ENCODE peak calls at places on chromosomes 12 and 14, in four cellular contexts. G is esophagus muscularis mucosa, N is HFF-Myc, D is lung. Q is an unnamed sample.

GRCh38 chr12:3537916-3538690 is 47.1 kb downstream of the PRMT8 start:
- DNase-seq in G (peak), N (no peak), D (no peak), Q (peak)

GRCh38 chr12:29562167-29562776 is 64.8 kb upstream of the OVCH1 start:
- DNase-seq in G (no peak), N (peak), D (no peak), Q (no peak)

GRCh38 chr14:74501135-74501614 is 7.6 kb downstream of the ISCA2 start:
- DNase-seq in G (no peak), N (peak), D (peak), Q (peak)

GRCh38 chr12:2156333-2156732 is 103.5 kb downstream of the CACNA1C start:
- DNase-seq in G (no peak), N (no peak), D (no peak), Q (no peak)

GRCh38 chr14:94481468-94482131 is 5.6 kb upstream of the SERPINA9 start:
- DNase-seq in G (no peak), N (no peak), D (no peak), Q (no peak)

GRCh38 chr14:80164991-80165390 is 46.3 kb downstream of the DIO2 start:
- DNase-seq in G (no peak), N (no peak), D (no peak), Q (no peak)

GRCh38 chr14:99241314-99242035 is 30.5 kb downstream of the BCL11B start:
- DNase-seq in G (no peak), N (no peak), D (no peak), Q (no peak)

GRCh38 chr14:77615231-77616132 is 955 bp downstream of the SPTLC2 start:
- DNase-seq in G (no peak), N (no peak), D (no peak), Q (peak)

GRCh38 chr12:55965941-55966407 is at the start of gene PMEL:
- DNase-seq in G (no peak), N (no peak), D (no peak), Q (no peak)

GRCh38 chr12:58711968-58712367 is 208.3 kb downstream of the LRIG3 start:
- DNase-seq in G (no peak), N (no peak), D (no peak), Q (no peak)

GRCh38 chr14:61090432-61091216 is 109.6 kb downstream of the SLC38A6 start:
- DNase-seq in G (no peak), N (no peak), D (no peak), Q (no peak)

GRCh38 chr12:33988888-33989287 is 33.4 kb upstream of the ALG10 start:
- DNase-seq in G (no peak), N (no peak), D (no peak), Q (no peak)

GRCh38 chr12:92927436-92928116 is 1.5 kb downstream of the EEA1 start:
- DNase-seq in G (no peak), N (peak), D (no peak), Q (no peak)

GRCh38 chr14:96362071-96362964 is 823 bp downstream of the ATG2B start:
- DNase-seq in G (no peak), N (no peak), D (peak), Q (no peak)

GRCh38 chr12:54240129-54240528 is 39.8 kb downstream of the CBX5 start:
- DNase-seq in G (no peak), N (no peak), D (no peak), Q (no peak)

GRCh38 chr12:89959188-89959587 is 250.6 kb upstream of the ATP2B1 start:
- DNase-seq in G (no peak), N (no peak), D (no peak), Q (no peak)

GRCh38 chr12:102912258-102912657 is 4.8 kb downstream of the PAH start:
- DNase-seq in G (no peak), N (no peak), D (no peak), Q (no peak)

GRCh38 chr14:85546390-85546789 is 16.4 kb downstream of the FLRT2 start:
- DNase-seq in G (no peak), N (no peak), D (no peak), Q (no peak)

GRCh38 chr14:98345186-98345585 is 926.8 kb downstream of the BCL11B start:
- DNase-seq in G (peak), N (no peak), D (no peak), Q (no peak)

GRCh38 chr12:75446857-75447256 is 33.7 kb upstream of the GLIPR1 start:
- DNase-seq in G (no peak), N (no peak), D (no peak), Q (no peak)

GRCh38 chr14:56552615-56553014 is 27.0 kb upstream of the TMEM260 start:
- DNase-seq in G (no peak), N (no peak), D (no peak), Q (no peak)

GRCh38 chr14:76377675-76378074 is 1.7 kb downstream of the ESRRB start:
- DNase-seq in G (no peak), N (no peak), D (no peak), Q (no peak)

GRCh38 chr12:76018672-76019071 is 12.9 kb downstream of the PHLDA1 start:
- DNase-seq in G (no peak), N (no peak), D (no peak), Q (no peak)

GRCh38 chr12:30533518-30533917 is 162.2 kb downstream of the IPO8 start:
- DNase-seq in G (no peak), N (peak), D (no peak), Q (no peak)

GRCh38 chr12:76637807-76638206 is 78.2 kb upstream of the OSBPL8 start:
- DNase-seq in G (no peak), N (no peak), D (no peak), Q (no peak)

GRCh38 chr14:67517083-67517482 is 16.0 kb upstream of the PLEKHH1 start:
- DNase-seq in G (no peak), N (no peak), D (no peak), Q (no peak)

GRCh38 chr14:40618225-40618898 is 988.3 kb upstream of the LRFN5 start:
- DNase-seq in G (no peak), N (no peak), D (no peak), Q (no peak)

GRCh38 chr12:56521590-56522371 is at the start of gene RBMS2:
- DNase-seq in G (no peak), N (peak), D (peak), Q (peak)

GRCh38 chr12:131683266-131684014 is 27.4 kb upstream of the SFSWAP start:
- DNase-seq in G (no peak), N (no peak), D (no peak), Q (peak)

GRCh38 chr12:11886339-11886738 is 184.4 kb upstream of the BCL2L14 start:
- DNase-seq in G (no peak), N (no peak), D (no peak), Q (no peak)
- TF ChIP-seq CTCF in G (no peak), N (no peak), D (no peak), Q (no peak)

GRCh38 chr14:32345311-32345771 is 16.2 kb downstream of the AKAP6 start:
- DNase-seq in G (no peak), N (no peak), D (no peak), Q (no peak)
- TF ChIP-seq CTCF in G (no peak), N (no peak), D (no peak), Q (peak)

GRCh38 chr14:100532916-100533630 is 54.1 kb downstream of the BEGAIN start:
- DNase-seq in G (peak), N (no peak), D (peak), Q (peak)
- TF ChIP-seq CTCF in G (no peak), N (no peak), D (no peak), Q (no peak)

DNA sequence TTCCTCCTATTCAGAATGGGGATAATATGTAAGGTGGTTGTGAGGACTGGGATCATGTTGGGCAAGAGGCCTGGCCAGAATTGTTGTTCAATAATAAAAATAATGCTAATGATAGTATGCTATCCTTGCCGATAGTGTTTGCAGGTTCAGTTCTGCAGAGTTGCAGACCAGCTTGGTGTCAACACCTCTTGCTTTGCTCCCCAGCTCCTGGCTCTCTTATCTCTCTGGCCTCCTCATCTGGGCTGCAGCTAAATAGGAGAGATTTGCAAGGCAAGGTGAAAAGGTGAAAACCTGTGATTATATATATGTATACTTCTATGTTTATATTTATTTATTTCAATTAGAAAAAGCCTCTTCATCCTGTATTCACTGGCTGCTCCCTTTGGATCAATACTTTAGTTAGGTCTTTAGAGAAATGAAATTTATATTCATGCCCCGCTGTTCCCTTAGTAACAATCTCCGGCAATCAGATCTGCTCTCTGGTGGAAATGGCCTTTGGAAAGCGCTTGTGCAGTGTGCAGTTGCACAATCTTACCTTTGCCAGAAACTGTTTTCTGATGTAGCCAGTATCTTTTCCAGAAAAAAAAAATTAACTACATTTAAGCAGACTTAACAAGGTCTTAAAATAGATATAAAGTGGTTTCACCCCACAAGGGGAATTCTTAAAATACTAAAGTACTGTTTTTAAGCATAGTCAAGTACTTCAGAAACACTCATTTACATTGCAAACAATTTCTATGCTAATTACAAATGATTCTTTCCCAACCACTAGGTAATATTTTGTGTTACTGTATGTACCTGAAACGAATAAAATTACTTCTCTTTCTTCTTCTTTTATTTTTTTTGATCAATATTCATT is 19.1 kb upstream of the ACVR1B start:
- DNase-seq in G (no peak), N (no peak), D (no peak), Q (no peak)
- TF ChIP-seq CTCF in G (no peak), N (no peak), D (no peak), Q (no peak)